ENCODE peak calls at places on chromosomes 13 and 19, in ten cellular contexts. U, H, Q, S, P, W, N, K, T and B are unnamed samples.

GRCh38 chr19:58059003-58059671 is at the start of gene ZNF135:
- DNase-seq in U (peak), N (peak), K (no peak), P (peak), T (peak), W (no peak), H (peak), Q (peak), S (peak), B (peak)

GRCh38 chr19:58097783-58098681 is at the start of gene ZSCAN18:
- DNase-seq in K (peak), H (peak), W (peak), U (peak), T (peak), P (peak), N (peak), S (peak), Q (peak), B (peak)

GRCh38 chr13:84500016-84500415 is 617.7 kb upstream of the SLITRK1 start:
- DNase-seq in N (no peak), P (no peak), U (no peak), H (no peak), Q (no peak), S (no peak), T (no peak), K (no peak), W (no peak), B (no peak)

GRCh38 chr19:29089315-29089855 is 123.6 kb downstream of the UQCRFS1 start:
- DNase-seq in K (no peak), W (no peak), H (no peak), T (no peak), Q (no peak), N (no peak), P (no peak), S (no peak), U (no peak), B (no peak)

GRCh38 chr13:20272571-20273171 is 40.6 kb upstream of the GJB6 start:
- DNase-seq in P (no peak), Q (no peak), N (peak), H (no peak), S (peak), W (no peak), U (no peak), K (no peak), T (no peak), B (no peak)

GRCh38 chr13:112350300-112350699 is 25.9 kb upstream of the SPACA7 start:
- DNase-seq in S (no peak), N (peak), K (no peak), Q (no peak), P (no peak), T (no peak), U (no peak), H (no peak), W (no peak), B (no peak)

GRCh38 chr13:109547942-109548860 is 238.2 kb downstream of the IRS2 start:
- DNase-seq in W (no peak), U (no peak), T (no peak), H (no peak), K (no peak), S (peak), P (no peak), Q (no peak), N (no peak), B (no peak)

GRCh38 chr19:42191855-42192254 is 25.6 kb downstream of the DEDD2 start:
- DNase-seq in H (no peak), T (no peak), Q (no peak), S (no peak), W (no peak), N (no peak), P (no peak), K (peak), U (no peak), B (peak)

GRCh38 chr19:861756-862528 is 2.5 kb downstream of the CFD start:
- DNase-seq in U (peak), H (no peak), T (no peak), W (no peak), K (peak), S (no peak), N (no peak), Q (no peak), P (no peak), B (peak)

GRCh38 chr19:2051771-2052704 is 994 bp upstream of the MKNK2 start:
- DNase-seq in K (no peak), P (no peak), N (peak), H (peak), S (no peak), U (peak), W (no peak), Q (no peak), T (peak), B (peak)

GRCh38 chr19:3985643-3986259 is 488 bp upstream of the EEF2 start:
- DNase-seq in N (no peak), K (no peak), P (no peak), Q (no peak), H (no peak), S (no peak), W (no peak), T (no peak), U (no peak), B (no peak)

GRCh38 chr19:3984584-3984907 is 717 bp downstream of the EEF2 start:
- DNase-seq in K (peak), U (no peak), T (no peak), Q (no peak), W (peak), H (no peak), N (no peak), P (no peak), S (no peak), B (no peak)

GRCh38 chr19:3986260-3987041 is 1.2 kb upstream of the EEF2 start:
- DNase-seq in Q (peak), N (peak), S (no peak), T (peak), U (no peak), W (peak), P (no peak), K (peak), H (no peak), B (peak)

GRCh38 chr19:3983936-3984583 is 1.2 kb downstream of the EEF2 start:
- DNase-seq in P (no peak), T (peak), H (no peak), N (peak), W (peak), U (peak), S (no peak), Q (peak), K (no peak), B (peak)

DNA sequence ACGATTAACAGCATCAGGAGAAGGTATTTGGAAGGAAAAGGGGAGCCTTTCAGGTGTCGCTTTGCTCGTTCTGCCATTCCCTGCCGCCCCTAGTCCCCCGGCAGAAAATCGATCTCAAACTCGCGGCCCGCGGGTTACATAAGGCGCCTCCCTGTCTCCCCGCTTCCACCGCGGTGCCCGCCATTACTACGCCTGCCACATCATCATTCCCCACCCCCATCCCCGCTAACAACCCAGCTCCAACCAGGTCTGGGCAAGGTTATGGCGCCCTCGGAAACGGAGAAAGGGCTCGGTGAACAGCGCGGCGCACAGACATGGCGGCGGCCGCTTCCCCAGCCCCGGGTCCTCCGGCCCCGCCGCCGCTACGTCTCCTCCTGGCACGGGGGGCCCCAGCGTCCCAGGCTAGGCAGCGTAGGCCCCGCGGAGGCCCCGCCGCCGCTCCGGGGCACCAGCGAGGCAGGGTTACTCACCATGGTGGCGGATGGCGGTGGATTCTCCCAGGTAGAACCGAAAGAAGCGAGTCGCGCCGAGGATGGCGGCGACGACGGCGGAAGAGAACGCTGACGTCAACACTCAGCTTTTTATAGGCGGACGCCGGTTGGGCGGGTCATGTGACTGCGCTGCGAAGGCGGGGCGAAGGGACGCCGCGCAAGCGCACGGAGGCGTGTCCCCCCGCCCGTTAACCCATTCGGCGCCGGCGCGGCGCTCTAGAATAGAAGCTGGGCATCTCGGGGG is at the start of gene EEF2:
- DNase-seq in T (peak), N (peak), U (peak), P (peak), W (peak), Q (peak), K (peak), H (peak), S (peak), B (peak)
- TF ChIP-seq POLR2A in T (peak), N (peak), U (peak), P (peak), W (peak), Q (peak), K (peak), H (peak), S (peak), B (peak)

DNA sequence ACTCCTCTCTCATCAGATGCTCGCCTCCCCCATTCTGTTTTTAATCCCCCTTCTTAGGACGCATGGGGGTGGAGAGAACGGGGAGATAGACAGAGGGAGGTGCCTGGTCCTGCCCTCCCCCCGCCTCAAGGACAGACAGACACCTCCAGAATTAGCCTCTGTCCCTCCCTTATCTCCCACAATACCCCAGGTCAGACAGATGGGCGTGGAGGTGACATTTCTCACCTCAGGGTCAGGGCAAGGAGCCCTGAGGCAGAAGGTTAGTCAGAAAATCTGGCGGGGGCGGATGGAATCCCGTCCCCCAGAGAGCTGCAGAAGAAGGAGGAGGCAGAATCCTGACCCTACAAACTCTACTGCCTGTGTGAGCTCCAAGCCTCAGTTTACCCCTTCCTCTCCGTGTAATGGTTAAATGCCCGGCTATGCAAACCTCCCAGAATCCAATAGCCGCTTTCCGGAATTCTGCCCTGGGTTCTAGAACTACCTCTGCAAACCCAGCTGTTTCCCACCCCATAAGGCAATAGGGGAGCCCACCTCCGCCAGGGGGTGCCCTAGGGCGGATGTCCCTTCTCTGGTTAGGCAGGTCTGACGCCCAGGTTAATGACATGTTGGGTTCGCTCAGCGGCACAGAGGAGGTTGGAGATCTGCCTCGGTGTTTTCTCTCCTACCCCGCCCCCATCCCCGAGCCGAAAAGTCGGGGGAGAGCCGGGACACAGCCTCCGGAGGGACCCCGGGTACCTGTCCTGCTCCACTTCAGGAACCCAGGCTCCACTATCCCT is 900 bp downstream of the PPP1R13L start:
- DNase-seq in W (peak), H (peak), K (peak), S (no peak), P (no peak), T (peak), Q (peak), N (peak), U (peak), B (peak)
- TF ChIP-seq POLR2A in W (no peak), H (no peak), K (no peak), S (no peak), P (peak), T (no peak), Q (no peak), N (no peak), U (no peak), B (no peak)

GRCh38 chr19:3336680-3337523 is 29.5 kb upstream of the NFIC start:
- DNase-seq in T (peak), K (no peak), H (peak), W (no peak), U (peak), Q (peak), P (no peak), N (peak), S (peak), B (peak)
- TF ChIP-seq POLR2A in T (no peak), K (no peak), H (peak), W (no peak), U (peak), Q (no peak), P (no peak), N (peak), S (no peak), B (peak)

GRCh38 chr13:52652170-52652979 is at the start of gene SUGT1:
- DNase-seq in W (peak), U (peak), H (peak), Q (peak), S (peak), P (peak), N (peak), K (peak), T (peak), B (peak)
- TF ChIP-seq POLR2A in W (peak), U (no peak), H (peak), Q (peak), S (peak), P (peak), N (peak), K (peak), T (no peak), B (peak)